ENCODE peak calls at places on chromosomes 4 and X, in eight cellular contexts. One of them, this sample, is unnamed.

GRCh38 chrX:130110379-130111219 is at the start of gene ELF4:
- DNase-seq in lower leg skin: no peak
- DNase-seq in A549: peak
- DNase-seq in retinal pigment epithelial cell: no peak
- DNase-seq in omental fat pad: no peak
- DNase-seq in IMR-90: peak
- DNase-seq in neural crest cell: no peak
- DNase-seq in hepatocyte: peak
- DNase-seq in this sample: peak

GRCh38 chrX:74119016-74119910 is 184.7 kb upstream of the ZCCHC13 start:
- DNase-seq in lower leg skin: no peak
- DNase-seq in A549: peak
- DNase-seq in retinal pigment epithelial cell: no peak
- DNase-seq in omental fat pad: no peak
- DNase-seq in IMR-90: peak
- DNase-seq in neural crest cell: no peak
- DNase-seq in hepatocyte: no peak
- DNase-seq in this sample: peak

GRCh38 chrX:18883234-18883960 is 100.5 kb downstream of the PHKA2 start:
- DNase-seq in lower leg skin: no peak
- DNase-seq in A549: no peak
- DNase-seq in retinal pigment epithelial cell: no peak
- DNase-seq in omental fat pad: no peak
- DNase-seq in IMR-90: no peak
- DNase-seq in neural crest cell: no peak
- DNase-seq in hepatocyte: peak
- DNase-seq in this sample: peak

GRCh38 chrX:42759881-42760280 is 18.1 kb downstream of the PPP1R2C start:
- DNase-seq in lower leg skin: no peak
- DNase-seq in A549: no peak
- DNase-seq in retinal pigment epithelial cell: no peak
- DNase-seq in omental fat pad: no peak
- DNase-seq in IMR-90: no peak
- DNase-seq in neural crest cell: no peak
- DNase-seq in hepatocyte: no peak
- DNase-seq in this sample: no peak

GRCh38 chr4:116733368-116733767 is 352.0 kb downstream of the TRAM1L1 start:
- DNase-seq in lower leg skin: no peak
- DNase-seq in A549: no peak
- DNase-seq in retinal pigment epithelial cell: no peak
- DNase-seq in omental fat pad: no peak
- DNase-seq in IMR-90: no peak
- DNase-seq in neural crest cell: no peak
- DNase-seq in hepatocyte: no peak
- DNase-seq in this sample: no peak

GRCh38 chr4:23477905-23478304 is 411.9 kb downstream of the PPARGC1A start:
- DNase-seq in lower leg skin: no peak
- DNase-seq in A549: no peak
- DNase-seq in retinal pigment epithelial cell: no peak
- DNase-seq in omental fat pad: no peak
- DNase-seq in IMR-90: no peak
- DNase-seq in neural crest cell: no peak
- DNase-seq in hepatocyte: no peak
- DNase-seq in this sample: no peak

GRCh38 chr4:176191974-176192373 is 3.4 kb downstream of the SPATA4 start:
- DNase-seq in lower leg skin: no peak
- DNase-seq in A549: no peak
- DNase-seq in retinal pigment epithelial cell: no peak
- DNase-seq in omental fat pad: no peak
- DNase-seq in IMR-90: peak
- DNase-seq in neural crest cell: no peak
- DNase-seq in hepatocyte: no peak
- DNase-seq in this sample: peak

GRCh38 chr4:124980276-124980752 is 267.8 kb upstream of the ANKRD50 start:
- DNase-seq in lower leg skin: no peak
- DNase-seq in A549: no peak
- DNase-seq in retinal pigment epithelial cell: no peak
- DNase-seq in omental fat pad: no peak
- DNase-seq in IMR-90: peak
- DNase-seq in neural crest cell: no peak
- DNase-seq in hepatocyte: no peak
- DNase-seq in this sample: no peak

GRCh38 chr4:139735381-139736256 is 70.0 kb downstream of the MGST2 start:
- DNase-seq in lower leg skin: no peak
- DNase-seq in A549: no peak
- DNase-seq in retinal pigment epithelial cell: no peak
- DNase-seq in omental fat pad: no peak
- DNase-seq in IMR-90: no peak
- DNase-seq in neural crest cell: peak
- DNase-seq in hepatocyte: peak
- DNase-seq in this sample: no peak

GRCh38 chr4:184019084-184019483 is 114.0 kb downstream of the STOX2 start:
- DNase-seq in lower leg skin: no peak
- DNase-seq in A549: no peak
- DNase-seq in retinal pigment epithelial cell: no peak
- DNase-seq in omental fat pad: no peak
- DNase-seq in IMR-90: peak
- DNase-seq in neural crest cell: no peak
- DNase-seq in hepatocyte: no peak
- DNase-seq in this sample: peak

GRCh38 chrX:30488092-30488491 is 89.5 kb downstream of the TASL start:
- DNase-seq in lower leg skin: no peak
- DNase-seq in A549: peak
- DNase-seq in retinal pigment epithelial cell: no peak
- DNase-seq in omental fat pad: no peak
- DNase-seq in IMR-90: peak
- DNase-seq in neural crest cell: peak
- DNase-seq in hepatocyte: peak
- DNase-seq in this sample: peak

GRCh38 chrX:2707334-2707760 is 16.3 kb downstream of the CD99 start:
- DNase-seq in lower leg skin: peak
- DNase-seq in A549: peak
- DNase-seq in retinal pigment epithelial cell: no peak
- DNase-seq in omental fat pad: no peak
- DNase-seq in IMR-90: peak
- DNase-seq in neural crest cell: no peak
- DNase-seq in hepatocyte: peak
- DNase-seq in this sample: peak

GRCh38 chr4:150337709-150338108 is 244.2 kb upstream of the MAB21L2 start:
- DNase-seq in lower leg skin: no peak
- DNase-seq in A549: no peak
- DNase-seq in retinal pigment epithelial cell: peak
- DNase-seq in omental fat pad: no peak
- DNase-seq in IMR-90: peak
- DNase-seq in neural crest cell: no peak
- DNase-seq in hepatocyte: no peak
- DNase-seq in this sample: no peak

GRCh38 chr4:3313556-3314228 is 20.9 kb downstream of the RGS12 start:
- DNase-seq in lower leg skin: peak
- DNase-seq in A549: no peak
- DNase-seq in retinal pigment epithelial cell: no peak
- DNase-seq in omental fat pad: no peak
- DNase-seq in IMR-90: no peak
- DNase-seq in neural crest cell: no peak
- DNase-seq in hepatocyte: no peak
- DNase-seq in this sample: no peak

GRCh38 chrX:154437398-154437752 is 421 bp downstream of the GDI1 start:
- DNase-seq in lower leg skin: no peak
- DNase-seq in A549: no peak
- DNase-seq in retinal pigment epithelial cell: no peak
- DNase-seq in omental fat pad: no peak
- DNase-seq in IMR-90: no peak
- DNase-seq in neural crest cell: no peak
- DNase-seq in hepatocyte: no peak
- DNase-seq in this sample: no peak

GRCh38 chrX:119942831-119943184 is 743 bp downstream of the NKAP start:
- DNase-seq in lower leg skin: no peak
- DNase-seq in A549: peak
- DNase-seq in retinal pigment epithelial cell: no peak
- DNase-seq in omental fat pad: no peak
- DNase-seq in IMR-90: peak
- DNase-seq in neural crest cell: no peak
- DNase-seq in hepatocyte: peak
- DNase-seq in this sample: peak

GRCh38 chrX:10617964-10618342 is 2.4 kb downstream of the MID1 start:
- DNase-seq in lower leg skin: no peak
- DNase-seq in A549: peak
- DNase-seq in retinal pigment epithelial cell: no peak
- DNase-seq in omental fat pad: no peak
- DNase-seq in IMR-90: peak
- DNase-seq in neural crest cell: no peak
- DNase-seq in hepatocyte: no peak
- DNase-seq in this sample: peak

GRCh38 chrX:119635799-119636198 is 29.6 kb upstream of the NKRF start:
- DNase-seq in lower leg skin: no peak
- DNase-seq in A549: no peak
- DNase-seq in retinal pigment epithelial cell: no peak
- DNase-seq in omental fat pad: no peak
- DNase-seq in IMR-90: no peak
- DNase-seq in neural crest cell: no peak
- DNase-seq in hepatocyte: no peak
- DNase-seq in this sample: no peak

GRCh38 chr4:1763550-1764080 is 29.5 kb upstream of the FGFR3 start:
- DNase-seq in lower leg skin: no peak
- DNase-seq in A549: no peak
- DNase-seq in retinal pigment epithelial cell: no peak
- DNase-seq in omental fat pad: no peak
- DNase-seq in IMR-90: peak
- DNase-seq in neural crest cell: no peak
- DNase-seq in hepatocyte: peak
- DNase-seq in this sample: no peak

GRCh38 chr4:94536049-94536448 is 84.3 kb downstream of the PDLIM5 start:
- DNase-seq in lower leg skin: no peak
- DNase-seq in A549: no peak
- DNase-seq in retinal pigment epithelial cell: no peak
- DNase-seq in omental fat pad: no peak
- DNase-seq in IMR-90: no peak
- DNase-seq in neural crest cell: no peak
- DNase-seq in hepatocyte: no peak
- DNase-seq in this sample: no peak

GRCh38 chr4:150212927-150213326 is 134.7 kb downstream of the DCLK2 start:
- DNase-seq in lower leg skin: no peak
- DNase-seq in A549: no peak
- DNase-seq in retinal pigment epithelial cell: no peak
- DNase-seq in omental fat pad: no peak
- DNase-seq in IMR-90: no peak
- DNase-seq in neural crest cell: no peak
- DNase-seq in hepatocyte: no peak
- DNase-seq in this sample: peak

DNA sequence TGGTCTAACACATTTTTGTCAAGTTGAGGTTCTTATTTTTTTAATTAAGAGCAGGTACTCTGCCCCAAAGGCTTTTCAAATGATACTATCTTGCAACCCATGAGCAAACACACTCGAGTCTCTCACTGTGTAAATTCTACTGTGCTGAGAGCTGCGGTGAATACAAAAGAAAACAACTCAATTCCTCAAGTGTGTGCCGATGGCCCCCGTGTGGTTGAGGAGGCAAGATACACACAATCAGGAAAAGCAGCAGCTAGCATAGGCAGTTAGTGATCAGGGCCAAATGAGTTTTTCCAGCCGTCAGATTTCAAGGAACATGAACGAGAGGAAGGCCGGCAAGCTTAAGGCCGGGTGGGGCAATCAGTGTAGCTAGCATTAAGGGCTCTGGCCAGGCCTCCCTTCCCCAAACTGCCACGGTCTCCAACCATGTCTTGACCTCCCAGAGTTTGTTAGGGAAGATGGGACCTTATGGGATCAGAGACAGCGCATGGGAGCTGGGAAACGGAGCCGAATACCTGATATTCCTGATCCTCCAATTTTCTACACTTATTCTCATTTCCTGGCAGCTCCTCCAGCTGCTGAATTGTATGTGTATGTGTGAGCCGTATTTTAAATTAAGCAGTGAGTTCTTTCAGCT is 59.7 kb downstream of the RTL9 start:
- DNase-seq in lower leg skin: no peak
- DNase-seq in A549: peak
- DNase-seq in retinal pigment epithelial cell: no peak
- DNase-seq in omental fat pad: no peak
- DNase-seq in IMR-90: peak
- DNase-seq in neural crest cell: peak
- DNase-seq in hepatocyte: peak
- DNase-seq in this sample: no peak
- TF ChIP-seq CTCF in lower leg skin: no peak
- TF ChIP-seq CTCF in A549: no peak
- TF ChIP-seq CTCF in retinal pigment epithelial cell: peak
- TF ChIP-seq CTCF in omental fat pad: no peak
- TF ChIP-seq CTCF in IMR-90: peak
- TF ChIP-seq CTCF in neural crest cell: peak
- TF ChIP-seq CTCF in hepatocyte: peak
- TF ChIP-seq CTCF in this sample: no peak

GRCh38 chr4:155025762-155026457 is 182.5 kb upstream of the NPY2R start:
- DNase-seq in lower leg skin: no peak
- DNase-seq in A549: peak
- DNase-seq in retinal pigment epithelial cell: peak
- DNase-seq in omental fat pad: no peak
- DNase-seq in IMR-90: no peak
- DNase-seq in neural crest cell: peak
- DNase-seq in hepatocyte: peak
- DNase-seq in this sample: peak
- TF ChIP-seq CTCF in lower leg skin: no peak
- TF ChIP-seq CTCF in A549: peak
- TF ChIP-seq CTCF in retinal pigment epithelial cell: peak
- TF ChIP-seq CTCF in omental fat pad: no peak
- TF ChIP-seq CTCF in IMR-90: peak
- TF ChIP-seq CTCF in neural crest cell: peak
- TF ChIP-seq CTCF in hepatocyte: peak
- TF ChIP-seq CTCF in this sample: no peak

GRCh38 chrX:117985241-117985640 is 131.4 kb downstream of the KLHL13 start:
- DNase-seq in lower leg skin: no peak
- DNase-seq in A549: no peak
- DNase-seq in retinal pigment epithelial cell: no peak
- DNase-seq in omental fat pad: no peak
- DNase-seq in IMR-90: peak
- DNase-seq in neural crest cell: no peak
- DNase-seq in hepatocyte: no peak
- DNase-seq in this sample: no peak
- TF ChIP-seq CTCF in lower leg skin: no peak
- TF ChIP-seq CTCF in A549: no peak
- TF ChIP-seq CTCF in retinal pigment epithelial cell: no peak
- TF ChIP-seq CTCF in omental fat pad: no peak
- TF ChIP-seq CTCF in IMR-90: peak
- TF ChIP-seq CTCF in neural crest cell: peak
- TF ChIP-seq CTCF in hepatocyte: peak
- TF ChIP-seq CTCF in this sample: no peak

GRCh38 chr4:24988776-24989175 is 42.0 kb downstream of the LGI2 start:
- DNase-seq in lower leg skin: no peak
- DNase-seq in A549: peak
- DNase-seq in retinal pigment epithelial cell: no peak
- DNase-seq in omental fat pad: no peak
- DNase-seq in IMR-90: peak
- DNase-seq in neural crest cell: no peak
- DNase-seq in hepatocyte: peak
- DNase-seq in this sample: peak
- TF ChIP-seq CTCF in lower leg skin: no peak
- TF ChIP-seq CTCF in A549: peak
- TF ChIP-seq CTCF in retinal pigment epithelial cell: peak
- TF ChIP-seq CTCF in omental fat pad: no peak
- TF ChIP-seq CTCF in IMR-90: peak
- TF ChIP-seq CTCF in neural crest cell: peak
- TF ChIP-seq CTCF in hepatocyte: peak
- TF ChIP-seq CTCF in this sample: peak

This sample was measured in MCF 10A.